ENCODE peak calls at places on chromosomes 6 and 20, in nine cellular contexts. Z is sigmoid colon; S is dermis blood vessel endothelial cell; M is AG10803; Q is stimulated activated CD8-positive, alpha-beta memory T cell treated with anti-CD3 and anti-CD28 coated beads, Interleukin-15, amount 100 ng/mL, for 4 hours; U is AG20443; L is stromal cell of bone marrow; X is NCI-H1105 treated with DMSO at 0.1 percent for 48 hours; Y is activated T-helper 1 cell treated with anti-CD3 and anti-CD28 coated beads, Interleukin-12 subunit alpha, Interleukin-12 subunit beta, Interleukin-2, Interleukin-4 antibody, amounts not matched to agents 30 ng/mL and 10 ng/mL and 1 ng/mL, durations not matched to agents 14 hours and 24 hours and 36 hours. F is an unnamed sample.

GRCh38 chr6:152170702-152171667 is 363.5 kb downstream of the ESR1 start:
- DNase-seq in Y (peak), U (no peak), L (no peak), M (no peak), S (no peak), Z (no peak), Q (peak), X (no peak), F (no peak)

GRCh38 chr6:127120787-127121636 is 2.5 kb downstream of the RSPO3 start:
- DNase-seq in Z (peak), L (peak), Y (peak), M (peak), U (peak), S (peak), X (peak), Q (no peak), F (peak)

GRCh38 chr20:208937-209566 is 18.0 kb upstream of the DEFB129 start:
- DNase-seq in Q (peak), Z (no peak), M (peak), L (peak), S (peak), X (peak), Y (peak), U (peak), F (no peak)

GRCh38 chr6:154249499-154250298 is 106.9 kb downstream of the IPCEF1 start:
- DNase-seq in L (no peak), U (no peak), Q (no peak), X (no peak), Z (no peak), Y (peak), M (no peak), S (no peak), F (no peak)

GRCh38 chr20:33444797-33445560 is 1.4 kb upstream of the SNTA1 start:
- DNase-seq in M (no peak), Q (no peak), L (no peak), S (peak), U (no peak), Z (no peak), X (no peak), Y (no peak), F (no peak)

GRCh38 chr6:168496932-168497331 is 55.9 kb downstream of the SMOC2 start:
- DNase-seq in Q (no peak), U (no peak), S (no peak), X (peak), Z (no peak), L (no peak), Y (no peak), M (no peak), F (peak)

GRCh38 chr20:62309198-62309944 is 6.6 kb downstream of the ADRM1 start:
- DNase-seq in Y (no peak), M (no peak), Z (no peak), S (no peak), U (no peak), Q (no peak), X (no peak), L (no peak), F (no peak)

GRCh38 chr20:63736893-63737689 is 627 bp downstream of the LIME1 start:
- DNase-seq in S (no peak), Q (no peak), X (peak), Z (peak), Y (no peak), U (no peak), L (no peak), M (no peak), F (no peak)

GRCh38 chr20:57396212-57396611 is 5.0 kb downstream of the RBM38 start:
- DNase-seq in Q (no peak), L (no peak), S (no peak), M (no peak), X (no peak), Y (no peak), Z (peak), U (no peak), F (peak)

GRCh38 chr6:160926281-160927276 is 65.0 kb upstream of the MAP3K4 start:
- DNase-seq in U (no peak), L (no peak), X (no peak), Y (no peak), Q (no peak), S (no peak), M (no peak), Z (no peak), F (no peak)

GRCh38 chr6:13914346-13914745 is 10.4 kb upstream of the RNF182 start:
- DNase-seq in S (peak), X (peak), U (no peak), Z (no peak), M (peak), L (peak), Q (no peak), Y (no peak), F (no peak)

GRCh38 chr6:10406556-10406955 is 8.3 kb downstream of the TFAP2A start:
- DNase-seq in X (no peak), U (no peak), L (no peak), S (no peak), Y (no peak), Z (no peak), Q (no peak), M (no peak), F (no peak)

GRCh38 chr6:105900120-105900937 is 185.8 kb upstream of the PRDM1 start:
- DNase-seq in S (peak), Z (no peak), L (peak), X (no peak), Q (no peak), U (peak), Y (peak), M (peak), F (no peak)

GRCh38 chr6:41602422-41602743 is 35.9 kb upstream of the MDFI start:
- DNase-seq in X (no peak), S (no peak), U (no peak), Y (no peak), Z (peak), L (no peak), Q (no peak), M (no peak), F (no peak)

GRCh38 chr6:133108377-133108776 is 132.8 kb upstream of the EYA4 start:
- DNase-seq in X (no peak), Q (no peak), U (no peak), L (no peak), Y (no peak), Z (no peak), S (no peak), M (no peak), F (no peak)

GRCh38 chr20:13186043-13186774 is 34.9 kb upstream of the ISM1 start:
- DNase-seq in S (no peak), U (no peak), L (no peak), Y (no peak), M (no peak), X (no peak), Z (no peak), Q (no peak), F (no peak)

GRCh38 chr20:22430154-22430745 is 154.1 kb downstream of the FOXA2 start:
- DNase-seq in M (no peak), U (no peak), Y (no peak), L (no peak), X (no peak), Q (no peak), Z (no peak), S (no peak), F (no peak)

GRCh38 chr20:11979306-11980128 is 61.8 kb downstream of the BTBD3 start:
- DNase-seq in S (no peak), L (no peak), Z (no peak), U (no peak), Q (no peak), M (no peak), X (no peak), Y (no peak), F (no peak)

GRCh38 chr20:54706581-54706980 is 231.2 kb downstream of the DOK5 start:
- DNase-seq in U (no peak), Q (no peak), X (no peak), Z (no peak), S (no peak), L (no peak), M (no peak), Y (no peak), F (no peak)

GRCh38 chr6:31541059-31541657 is 645 bp downstream of the DDX39B start:
- DNase-seq in Y (peak), S (peak), U (peak), L (no peak), Q (peak), Z (no peak), M (peak), X (peak), F (peak)

GRCh38 chr6:130781557-130781956 is 45.6 kb upstream of the SMLR1 start:
- DNase-seq in L (no peak), Z (no peak), U (no peak), Q (no peak), M (no peak), S (no peak), X (no peak), Y (no peak), F (no peak)

GRCh38 chr6:82270791-82271392 is 23.3 kb upstream of the IBTK start:
- DNase-seq in Y (no peak), Z (no peak), S (peak), L (no peak), Q (no peak), X (peak), M (peak), U (peak), F (no peak)

GRCh38 chr6:34560366-34561226 is 4.5 kb upstream of the SPDEF start:
- DNase-seq in S (peak), L (peak), Y (no peak), M (peak), Z (no peak), Q (no peak), U (peak), X (no peak), F (no peak)

GRCh38 chr6:158328446-158328845 is 16.2 kb downstream of the TULP4 start:
- DNase-seq in M (no peak), Y (no peak), S (no peak), L (no peak), Q (no peak), X (no peak), U (no peak), Z (no peak), F (no peak)

GRCh38 chr6:10505529-10505928 is 15.6 kb upstream of the GCNT2 start:
- DNase-seq in Z (no peak), X (no peak), Y (no peak), Q (no peak), U (no peak), S (no peak), M (no peak), L (no peak), F (no peak)

GRCh38 chr20:9467995-9468394 is 46.4 kb upstream of the LAMP5 start:
- DNase-seq in M (no peak), X (no peak), S (peak), Y (no peak), U (no peak), Z (no peak), L (no peak), Q (no peak), F (no peak)

GRCh38 chr6:12051861-12052368 is 39.8 kb downstream of the HIVEP1 start:
- DNase-seq in L (no peak), Z (no peak), X (no peak), U (no peak), Y (peak), Q (peak), M (peak), S (no peak), F (no peak)

GRCh38 chr20:3749689-3750639 is 17.5 kb downstream of the HSPA12B start:
- DNase-seq in L (no peak), U (peak), X (peak), Y (peak), Q (no peak), M (no peak), Z (peak), S (peak), F (no peak)